ENCODE peak calls at places on chromosomes 3 and 15, in five cellular contexts. G is mucosa of descending colon, F is neural crest cell, B is AG04450, D is OCI-LY7. Q is an unnamed sample.

GRCh38 chr3:127680146-127680661 is 7.5 kb downstream of the ABTB1 start:
- DNase-seq in F (no peak), G (peak), B (no peak), D (no peak), Q (no peak)

GRCh38 chr15:42344763-42345162 is 14.5 kb upstream of the CAPN3 start:
- DNase-seq in G (no peak), D (no peak), F (no peak), B (no peak), Q (no peak)

GRCh38 chr3:123449986-123450474 is 1.1 kb upstream of the ADCY5 start:
- DNase-seq in B (no peak), G (no peak), D (no peak), F (peak), Q (no peak)

GRCh38 chr15:56496635-56497034 is 31.7 kb upstream of the MNS1 start:
- DNase-seq in D (peak), B (peak), G (no peak), F (no peak), Q (no peak)

GRCh38 chr15:70357453-70357852 is 259.7 kb upstream of the TLE3 start:
- DNase-seq in D (no peak), B (no peak), F (no peak), G (no peak), Q (no peak)

GRCh38 chr3:196202516-196202970 is 8.7 kb downstream of the ZDHHC19 start:
- DNase-seq in F (no peak), D (no peak), G (peak), B (no peak), Q (no peak)

GRCh38 chr3:138332472-138333073 is 2.9 kb upstream of the NME9 start:
- DNase-seq in D (peak), B (no peak), G (no peak), F (no peak), Q (no peak)

GRCh38 chr15:94743668-94744067 is 512.3 kb downstream of the MCTP2 start:
- DNase-seq in B (no peak), F (no peak), D (no peak), G (no peak), Q (no peak)

GRCh38 chr3:115040673-115041286 is 106.3 kb downstream of the ZBTB20 start:
- DNase-seq in B (peak), D (peak), F (peak), G (no peak), Q (no peak)

GRCh38 chr3:86995537-86995936 is 4.6 kb upstream of the VGLL3 start:
- DNase-seq in B (no peak), D (no peak), F (no peak), G (no peak), Q (no peak)